ENCODE peak calls at places on chromosomes 12 and 14, in four cellular contexts. B is HepG2, G is K562, W is GM12878. Y is an unnamed sample.

GRCh38 chr12:84738481-84738972 is 174.1 kb downstream of the SLC6A15 start:
- DNase-seq in W (no peak), G (no peak), B (no peak), Y (no peak)

GRCh38 chr12:106978035-106978800 is 8.7 kb downstream of the MTERF2 start:
- DNase-seq in W (no peak), G (peak; percentile 42), B (peak; percentile 31), Y (no peak)

GRCh38 chr14:34678306-34678705 is 36.1 kb downstream of the CFL2 start:
- DNase-seq in B (no peak), G (no peak), W (no peak), Y (no peak)

GRCh38 chr14:61185534-61185933 is 95.6 kb downstream of the TMEM30B start:
- DNase-seq in W (no peak), B (no peak), G (no peak), Y (no peak)

GRCh38 chr12:51085757-51086156 is 2.4 kb upstream of the CSRNP2 start:
- DNase-seq in W (no peak), G (no peak), B (no peak), Y (no peak)

GRCh38 chr14:101709962-101710891 is 51.3 kb upstream of the PPP2R5C start:
- DNase-seq in W (no peak), B (peak; percentile 39), G (peak; percentile 84), Y (no peak)

GRCh38 chr12:5259523-5259922 is 172.4 kb upstream of the NTF3 start:
- DNase-seq in G (no peak), W (no peak), B (no peak), Y (no peak)

GRCh38 chr14:103123128-103123633 is at the start of gene TNFAIP2:
- DNase-seq in W (no peak), G (peak; percentile 69), B (no peak), Y (no peak)

GRCh38 chr12:106269150-106269771 is 21.4 kb upstream of the CKAP4 start:
- DNase-seq in W (no peak), B (no peak), G (peak; percentile 55), Y (no peak)

GRCh38 chr12:23066095-23066494 is 441.1 kb downstream of the ETNK1 start:
- DNase-seq in W (no peak), G (no peak), B (no peak), Y (no peak)

GRCh38 chr12:68375701-68376469 is 43.7 kb upstream of the MDM1 start:
- DNase-seq in B (no peak), G (no peak), W (no peak), Y (no peak)

GRCh38 chr14:100336618-100337530 is 13.7 kb downstream of the SLC25A47 start:
- DNase-seq in G (no peak), B (no peak), W (no peak), Y (no peak)

GRCh38 chr12:1830981-1831930 is 10.9 kb downstream of the LRTM2 start:
- DNase-seq in B (peak; percentile 55), W (no peak), G (peak; percentile 44), Y (no peak)

GRCh38 chr14:99296517-99296916 is 24.5 kb upstream of the BCL11B start:
- DNase-seq in G (no peak), B (no peak), W (no peak), Y (no peak)

GRCh38 chr12:168763-169525 is 45.0 kb downstream of the SLC6A12 start:
- DNase-seq in B (no peak), G (no peak), W (no peak), Y (no peak)

GRCh38 chr12:98803468-98804209 is 158.5 kb downstream of the APAF1 start:
- DNase-seq in W (no peak), B (no peak), G (no peak), Y (no peak)

GRCh38 chr14:71230897-71231296 is 323.6 kb downstream of the PCNX1 start:
- DNase-seq in B (no peak), W (no peak), G (no peak), Y (no peak)

GRCh38 chr12:48643011-48643410 is 39.0 kb downstream of the KANSL2 start:
- DNase-seq in W (no peak), B (no peak), G (no peak), Y (no peak)

GRCh38 chr14:59425322-59425945 is 39.7 kb downstream of the GPR135 start:
- DNase-seq in W (no peak), B (no peak), G (no peak), Y (no peak)

GRCh38 chr12:6944381-6945186 is 762 bp downstream of the C12orf57 start:
- DNase-seq in W (peak; percentile 85), G (peak; percentile 73), B (peak; percentile 90), Y (peak; percentile 74)

GRCh38 chr12:72432037-72432604 is 160.0 kb downstream of the TRHDE start:
- DNase-seq in W (no peak), G (no peak), B (peak; percentile 3), Y (no peak)

GRCh38 chr12:49292729-49293055 is 2.3 kb upstream of the PRPH start:
- DNase-seq in B (no peak), G (no peak), W (no peak), Y (no peak)

GRCh38 chr12:132560421-132560830 is 50.0 kb downstream of the LRCOL1 start:
- DNase-seq in W (no peak), B (no peak), G (peak; percentile 66), Y (peak; percentile 51)

GRCh38 chr12:79566452-79566851 is 124.3 kb downstream of the PAWR start:
- DNase-seq in W (no peak), G (no peak), B (peak; percentile 78), Y (no peak)

GRCh38 chr12:2876431-2877046 is 435 bp downstream of the FOXM1 start:
- DNase-seq in B (no peak), G (peak; percentile 47), W (no peak), Y (peak; percentile 44)

GRCh38 chr12:49930515-49931288 is 19.8 kb upstream of the AQP2 start:
- DNase-seq in W (no peak), G (no peak), B (no peak), Y (no peak)

GRCh38 chr12:23540572-23540971 is 408.9 kb downstream of the SOX5 start:
- DNase-seq in G (no peak), W (no peak), B (no peak), Y (no peak)

GRCh38 chr12:117547209-117547608 is 185.8 kb upstream of the NOS1 start:
- DNase-seq in G (no peak), B (no peak), W (no peak), Y (no peak)

GRCh38 chr14:32468955-32469354 is 139.9 kb downstream of the AKAP6 start:
- DNase-seq in G (no peak), B (peak; percentile 28), W (no peak), Y (no peak)

GRCh38 chr12:26689281-26689841 is 143.6 kb downstream of the ITPR2 start:
- DNase-seq in G (no peak), B (peak; percentile 60), W (no peak), Y (no peak)

GRCh38 chr12:92696240-92696639 is 6.5 kb upstream of the PLEKHG7 start:
- DNase-seq in G (no peak), W (no peak), B (no peak), Y (no peak)

GRCh38 chr14:103871596-103872480 is 24.5 kb upstream of the PPP1R13B start:
- DNase-seq in B (no peak), G (peak; percentile 76), W (peak; percentile 12), Y (no peak)

GRCh38 chr14:32370720-32371119 is 41.6 kb downstream of the AKAP6 start:
- DNase-seq in G (no peak), W (no peak), B (no peak), Y (no peak)

GRCh38 chr12:117936722-117937484 is 31.9 kb downstream of the KSR2 start:
- DNase-seq in B (no peak), G (no peak), W (no peak), Y (no peak)

GRCh38 chr12:58850826-58851225 is 69.5 kb downstream of the LRIG3 start:
- DNase-seq in B (no peak), G (no peak), W (no peak), Y (no peak)

GRCh38 chr12:53613821-53614220 is 12.4 kb downstream of the ATF7 start:
- DNase-seq in G (no peak), B (no peak), W (no peak), Y (no peak)

GRCh38 chr12:48865441-48866290 is at the start of gene RND1:
- DNase-seq in B (peak; percentile 94), W (peak; percentile 89), G (peak; percentile 95), Y (peak; percentile 95)

GRCh38 chr12:32365473-32366064 is 33.8 kb upstream of the FGD4 start:
- DNase-seq in G (peak; percentile 60), B (peak; percentile 64), W (peak; percentile 8), Y (peak; percentile 59)

GRCh38 chr12:131487379-131488129 is 223.3 kb upstream of the SFSWAP start:
- DNase-seq in G (no peak), B (no peak), W (no peak), Y (no peak)
- TF ChIP-seq TARDBP in G (no peak), B (no peak), W (no peak), Y (no peak)

DNA sequence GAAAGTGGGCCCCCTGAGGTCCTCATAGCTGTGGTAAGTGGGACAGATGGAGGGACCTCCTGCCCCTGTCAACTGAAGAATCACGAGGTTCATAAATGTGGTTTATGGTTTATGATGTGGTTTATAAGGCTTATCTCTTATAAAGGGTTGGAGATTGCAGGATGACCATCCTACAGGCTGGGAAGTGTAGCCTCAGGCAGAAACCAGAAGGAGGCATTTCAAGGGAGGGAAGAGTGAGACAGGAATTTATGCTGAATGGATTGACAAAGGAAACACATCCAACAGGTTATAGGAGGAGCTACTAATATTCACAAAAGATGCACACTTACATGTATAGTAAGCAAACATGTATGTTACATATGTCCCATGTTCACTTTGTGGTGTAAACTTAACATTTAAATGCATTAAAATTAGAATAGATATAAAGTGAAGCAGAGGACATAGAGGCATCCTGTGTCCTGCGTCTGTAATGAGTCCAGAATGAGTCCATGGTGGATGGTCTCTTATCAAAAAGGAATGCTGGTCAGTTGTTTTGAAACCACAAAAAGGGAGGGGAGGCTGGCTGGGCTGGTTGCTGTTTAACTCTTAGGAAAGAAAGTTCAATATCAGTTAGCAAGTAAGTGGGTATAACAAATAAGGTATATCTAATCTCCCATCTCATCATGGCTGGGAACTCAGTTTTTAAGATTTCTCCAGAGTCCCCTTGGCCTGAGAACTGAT is 149.0 kb upstream of the RMST start:
- DNase-seq in W (no peak), G (no peak), B (peak; percentile 12), Y (no peak)
- TF ChIP-seq TARDBP in W (no peak), G (no peak), B (no peak), Y (no peak)

GRCh38 chr14:87617079-87617478 is 375.9 kb downstream of the GALC start:
- DNase-seq in G (no peak), W (no peak), B (no peak), Y (no peak)
- TF ChIP-seq TARDBP in G (no peak), W (no peak), B (no peak), Y (no peak)

GRCh38 chr14:92252291-92252690 is 70.7 kb upstream of the SLC24A4 start:
- DNase-seq in B (no peak), G (no peak), W (no peak), Y (no peak)

GRCh38 chr14:92253381-92253894 is 69.5 kb upstream of the SLC24A4 start:
- DNase-seq in W (no peak), G (no peak), B (no peak), Y (no peak)

GRCh38 chr14:92258934-92259333 is 64.0 kb upstream of the SLC24A4 start:
- DNase-seq in G (peak; percentile 16), W (peak; percentile 31), B (no peak), Y (no peak)

GRCh38 chr14:92259613-92260357 is 63.2 kb upstream of the SLC24A4 start:
- DNase-seq in W (peak; percentile 95), B (no peak), G (no peak), Y (no peak)

DNA sequence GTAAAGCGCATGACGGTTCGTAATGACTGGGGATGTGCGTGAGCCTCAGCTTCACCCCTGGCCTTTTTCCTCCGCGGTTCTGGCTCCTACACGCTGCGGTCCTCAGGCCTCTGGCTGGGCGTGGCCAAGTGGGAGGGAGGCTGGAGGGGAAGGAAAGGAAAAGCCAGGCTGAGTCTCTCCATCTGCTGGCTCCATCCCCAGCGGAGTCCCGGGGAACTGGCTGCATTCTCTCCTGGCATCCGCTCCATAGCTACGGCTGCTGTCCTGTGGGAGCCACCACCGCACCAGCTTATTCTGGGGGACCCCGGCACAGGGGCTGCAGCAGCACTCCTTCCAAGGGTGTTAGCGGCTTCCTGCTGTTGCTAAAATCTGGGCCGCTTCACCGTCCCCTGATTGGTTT is 68.2 kb upstream of the SLC24A4 start:
- DNase-seq in G (no peak), W (no peak), B (no peak), Y (peak; percentile 35)
- TF ChIP-seq TARDBP in G (no peak), W (no peak), B (no peak), Y (no peak)